ENCODE peak calls at places on chromosomes 6 and 20, in four cellular contexts. S is HepG2, I is WTC11, Y is K562. A is an unnamed sample.

GRCh38 chr20:4820833-4821518 is 99.3 kb downstream of the PRND start:
- DNase-seq in S (no peak), I (no peak), Y (no peak), A (no peak)

GRCh38 chr6:128882560-128882959 is 378 bp upstream of the LAMA2 start:
- DNase-seq in I (no peak), S (no peak), Y (no peak), A (no peak)

GRCh38 chr20:58747400-58747672 is 54.7 kb downstream of the NPEPL1 start:
- DNase-seq in S (no peak), Y (no peak), I (no peak), A (no peak)

GRCh38 chr20:58294497-58295455 is 14.7 kb upstream of the RAB22A start:
- DNase-seq in Y (no peak), S (peak; percentile 24), I (no peak), A (no peak)

GRCh38 chr6:136547336-136547735 is 2.9 kb downstream of the MAP7 start:
- DNase-seq in S (no peak), I (no peak), Y (no peak), A (no peak)

GRCh38 chr6:130065616-130066015 is 47.2 kb downstream of the L3MBTL3 start:
- DNase-seq in I (no peak), S (no peak), Y (no peak), A (no peak)

GRCh38 chr6:128663238-128663637 is 142.8 kb upstream of the PTPRK start:
- DNase-seq in Y (no peak), I (no peak), S (no peak), A (no peak)

GRCh38 chr6:22884441-22884840 is 315.1 kb downstream of the HDGFL1 start:
- DNase-seq in Y (no peak), I (no peak), S (no peak), A (no peak)

GRCh38 chr20:13457487-13457886 is 181.2 kb downstream of the TASP1 start:
- DNase-seq in I (no peak), S (no peak), Y (no peak), A (no peak)

GRCh38 chr6:127058936-127059335 is 59.5 kb upstream of the RSPO3 start:
- DNase-seq in I (no peak), Y (no peak), S (no peak), A (no peak)

GRCh38 chr20:51767018-51767866 is 948 bp downstream of the ATP9A start:
- DNase-seq in S (peak; percentile 83), I (peak; percentile 90), Y (peak; percentile 50), A (no peak)

GRCh38 chr6:3227363-3228045 is at the start of gene TUBB2B:
- DNase-seq in I (peak; percentile 91), S (no peak), Y (peak; percentile 78), A (no peak)

GRCh38 chr6:40743690-40744446 is 156.7 kb upstream of the LRFN2 start:
- DNase-seq in I (peak; percentile 22), S (no peak), Y (peak; percentile 73), A (no peak)

GRCh38 chr6:34630040-34630439 is 66.5 kb downstream of the ILRUN start:
- DNase-seq in Y (no peak), I (no peak), S (peak; percentile 62), A (no peak)

GRCh38 chr6:42960243-42961019 is at the start of gene GNMT:
- DNase-seq in Y (no peak), I (peak; percentile 87), S (peak; percentile 74), A (no peak)

GRCh38 chr20:59253779-59254319 is 46.6 kb upstream of the EDN3 start:
- DNase-seq in Y (no peak), I (no peak), S (no peak), A (no peak)

GRCh38 chr20:21523398-21523868 is 9.6 kb upstream of the NKX2-2 start:
- DNase-seq in I (no peak), S (no peak), Y (no peak), A (no peak)

GRCh38 chr20:47586648-47587306 is 85.1 kb downstream of the NCOA3 start:
- DNase-seq in I (no peak), Y (no peak), S (no peak), A (no peak)

GRCh38 chr6:135851442-135852271 is at the start of gene PDE7B:
- DNase-seq in Y (no peak), I (peak; percentile 63), S (no peak), A (no peak)

GRCh38 chr6:14865609-14866100 is 380.2 kb upstream of the JARID2 start:
- DNase-seq in I (no peak), S (no peak), Y (no peak), A (no peak)

GRCh38 chr20:33789109-33789857 is 21.9 kb upstream of the CHMP4B start:
- DNase-seq in S (peak; percentile 83), I (no peak), Y (no peak), A (no peak)

GRCh38 chr6:119349341-119350201 is at the start of gene MAN1A1:
- DNase-seq in I (peak; percentile 86), Y (peak; percentile 98), S (peak; percentile 87), A (no peak)

GRCh38 chr6:15792842-15793241 is 130.0 kb upstream of the DTNBP1 start:
- DNase-seq in S (no peak), I (no peak), Y (no peak), A (no peak)

GRCh38 chr6:108561742-108562502 is 1.2 kb downstream of the FOXO3 start:
- DNase-seq in S (peak; percentile 17), I (peak; percentile 38), Y (no peak), A (no peak)

GRCh38 chr6:132011582-132011981 is 60.4 kb upstream of the CCN2 start:
- DNase-seq in I (no peak), S (no peak), Y (no peak), A (no peak)

GRCh38 chr6:142683688-142684087 is 261.3 kb downstream of the HIVEP2 start:
- DNase-seq in S (no peak), I (no peak), Y (no peak), A (no peak)

GRCh38 chr20:29079769-29080690 is 2177.4 kb upstream of the DEFB115 start:
- DNase-seq in S (peak; percentile 84), Y (peak; percentile 58), I (no peak), A (no peak)

GRCh38 chr6:29958916-29959315 is 16.6 kb downstream of the HLA-A start:
- DNase-seq in Y (no peak), I (no peak), S (no peak), A (no peak)

GRCh38 chr6:104286641-104287040 is 573.1 kb downstream of the HACE1 start:
- DNase-seq in Y (no peak), I (no peak), S (no peak), A (no peak)

GRCh38 chr6:95143408-95144180 is 433.7 kb upstream of the MANEA start:
- DNase-seq in Y (no peak), S (no peak), I (no peak), A (no peak)

GRCh38 chr6:165876568-165876967 is 213.5 kb upstream of the PDE10A start:
- DNase-seq in I (no peak), S (no peak), Y (no peak), A (no peak)

GRCh38 chr6:38639498-38640215 is at the start of gene BTBD9:
- DNase-seq in S (peak; percentile 45), I (peak; percentile 74), Y (peak; percentile 83), A (peak; percentile 44)

GRCh38 chr6:38636027-38636426 is 3.7 kb downstream of the BTBD9 start:
- DNase-seq in Y (no peak), I (no peak), S (no peak), A (no peak)

GRCh38 chr6:38638941-38639497 is 710 bp downstream of the BTBD9 start:
- DNase-seq in S (peak; percentile 37), Y (no peak), I (no peak), A (no peak)

GRCh38 chr6:38637756-38638155 is 2.0 kb downstream of the BTBD9 start:
- DNase-seq in I (no peak), S (no peak), Y (no peak), A (no peak)

DNA sequence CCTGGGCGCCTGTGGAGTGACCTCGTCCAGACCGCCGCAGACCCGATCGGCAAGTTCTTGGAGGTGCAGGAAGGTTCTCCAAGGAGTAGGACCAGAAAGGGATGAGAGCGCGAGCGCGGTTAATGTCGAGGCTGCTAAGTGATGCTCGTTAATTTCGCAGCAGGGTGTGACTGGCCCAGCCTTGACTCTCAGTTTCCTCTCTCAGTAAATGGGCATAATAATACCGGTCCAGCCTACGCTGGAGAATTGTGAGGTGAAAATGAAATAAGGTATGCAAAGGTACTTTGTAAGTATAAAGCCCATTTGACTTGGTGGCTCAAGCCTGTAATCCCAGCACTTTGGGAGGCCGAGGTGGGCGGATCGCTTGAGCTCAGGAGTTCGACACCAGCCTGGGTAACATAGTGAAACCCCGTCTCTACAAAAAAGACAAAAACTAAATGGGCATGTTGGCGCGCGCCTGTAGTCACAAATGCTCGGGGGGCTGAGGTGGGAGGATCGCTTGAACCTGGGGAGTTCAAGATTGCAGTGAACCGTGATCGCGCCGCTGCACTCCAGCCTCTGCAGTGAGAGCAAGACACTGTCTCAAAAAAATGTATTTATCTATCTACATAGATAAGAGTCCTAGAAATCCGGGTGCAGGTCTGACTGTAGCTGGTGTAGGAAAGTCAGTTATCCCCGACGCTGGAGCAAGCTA is 634 bp upstream of the BTBD9 start:
- DNase-seq in I (peak; percentile 73), S (no peak), Y (no peak), A (peak; percentile 19)
- TF ChIP-seq NR2C2 in I (no peak), S (no peak), Y (no peak), A (no peak)

GRCh38 chr6:69232506-69233194 is 564.2 kb downstream of the LMBRD1 start:
- DNase-seq in I (peak; percentile 84), Y (peak; percentile 46), S (peak; percentile 15), A (no peak)
- TF ChIP-seq NR2C2 in I (peak; percentile 78), Y (no peak), S (no peak), A (no peak)

GRCh38 chr20:23138226-23138625 is 52.1 kb upstream of the CD93 start:
- DNase-seq in I (no peak), Y (no peak), S (no peak), A (no peak)

GRCh38 chr20:23139524-23139923 is 53.4 kb upstream of the CD93 start:
- DNase-seq in I (no peak), S (no peak), Y (no peak), A (no peak)

GRCh38 chr20:23138682-23139081 is 52.6 kb upstream of the CD93 start:
- DNase-seq in I (no peak), S (no peak), Y (no peak), A (no peak)

GRCh38 chr20:23135449-23136447 is 49.6 kb upstream of the CD93 start:
- DNase-seq in I (no peak), Y (no peak), S (no peak), A (no peak)

GRCh38 chr20:23136893-23137745 is 51.0 kb upstream of the CD93 start:
- DNase-seq in I (no peak), Y (peak; percentile 75), S (no peak), A (no peak)
- TF ChIP-seq NR2C2 in I (no peak), Y (peak; percentile 80), S (no peak), A (no peak)

DNA sequence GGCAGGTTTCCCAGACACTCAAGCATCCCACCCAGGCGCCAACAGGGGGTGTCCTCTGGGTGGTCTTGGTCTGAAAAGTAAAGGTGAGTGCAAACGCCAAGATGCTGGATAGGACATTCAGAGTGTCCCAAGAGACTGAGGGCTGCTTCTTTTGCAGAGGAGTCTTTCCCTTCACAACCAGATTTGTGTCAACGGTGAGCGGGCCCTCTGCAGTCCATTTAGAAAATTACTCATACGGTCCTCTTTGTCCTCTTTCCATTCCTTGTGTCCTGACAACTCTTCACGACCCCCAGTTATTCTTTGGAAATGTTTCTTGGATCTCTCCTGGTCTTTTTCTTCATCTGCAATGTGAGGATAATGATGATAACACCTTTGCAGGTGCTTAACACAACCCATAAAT is 257.8 kb downstream of the CDC5L start:
- DNase-seq in I (no peak), Y (no peak), S (no peak), A (no peak)
- TF ChIP-seq NR2C2 in I (no peak), Y (no peak), S (no peak), A (no peak)

A was measured in GM12878.